ENCODE peak calls at places on chromosome 12, in six cellular contexts. J is heart left ventricle, W is transverse colon, I is fibroblast of mammary gland, P is adipocyte, E is GM23338. X is an unnamed sample.

GRCh38 chr12:106227641-106228319 is 20.0 kb downstream of the CKAP4 start:
- DNase-seq in I (peak), P (peak), W (peak), E (no peak), J (no peak), X (no peak)

GRCh38 chr12:89574736-89575208 is 48.9 kb upstream of the POC1B start:
- DNase-seq in I (peak), E (peak), P (peak), W (no peak), J (peak), X (no peak)

GRCh38 chr12:26229910-26230309 is 34.5 kb downstream of the SSPN start:
- DNase-seq in W (no peak), E (no peak), J (no peak), I (peak), P (no peak), X (no peak)

GRCh38 chr12:63404611-63405010 is 253.6 kb upstream of the AVPR1A start:
- DNase-seq in E (no peak), I (no peak), J (no peak), W (no peak), P (no peak), X (no peak)

GRCh38 chr12:34219046-34219770 is 196.9 kb downstream of the ALG10 start:
- DNase-seq in E (peak), W (no peak), P (no peak), J (no peak), I (peak), X (no peak)

GRCh38 chr12:11836964-11837286 is 187.5 kb downstream of the ETV6 start:
- DNase-seq in P (no peak), I (no peak), E (no peak), J (no peak), W (no peak), X (no peak)

GRCh38 chr12:122067966-122068365 is 10.6 kb upstream of the MLXIP start:
- DNase-seq in J (no peak), P (peak), W (peak), I (peak), E (no peak), X (no peak)

GRCh38 chr12:88391556-88391955 is 188.7 kb downstream of the KITLG start:
- DNase-seq in J (no peak), E (no peak), I (peak), W (no peak), P (peak), X (no peak)

GRCh38 chr12:3882896-3883564 is 9.8 kb upstream of the PARP11 start:
- DNase-seq in E (peak), J (no peak), P (no peak), I (peak), W (no peak), X (no peak)

GRCh38 chr12:48779869-48780268 is 9.0 kb downstream of the ADCY6 start:
- DNase-seq in J (peak), E (no peak), W (no peak), P (peak), I (peak), X (no peak)

GRCh38 chr12:68771223-68771925 is 25.4 kb downstream of the SLC35E3 start:
- DNase-seq in E (no peak), W (no peak), P (no peak), J (no peak), I (no peak), X (no peak)

GRCh38 chr12:133130808-133131128 is 341 bp downstream of the ZNF10 start:
- DNase-seq in J (peak), I (no peak), E (no peak), P (peak), W (peak), X (peak)

GRCh38 chr12:4539167-4539870 is 629 bp downstream of the RAD51AP1 start:
- DNase-seq in E (no peak), J (no peak), W (no peak), I (peak), P (no peak), X (no peak)

GRCh38 chr12:3959799-3960560 is 86.8 kb upstream of the PARP11 start:
- DNase-seq in P (no peak), J (peak), I (no peak), E (no peak), W (no peak), X (peak)

GRCh38 chr12:106364261-106364660 is 6.7 kb downstream of the POLR3B start:
- DNase-seq in I (no peak), E (no peak), P (no peak), J (no peak), W (no peak), X (no peak)

DNA sequence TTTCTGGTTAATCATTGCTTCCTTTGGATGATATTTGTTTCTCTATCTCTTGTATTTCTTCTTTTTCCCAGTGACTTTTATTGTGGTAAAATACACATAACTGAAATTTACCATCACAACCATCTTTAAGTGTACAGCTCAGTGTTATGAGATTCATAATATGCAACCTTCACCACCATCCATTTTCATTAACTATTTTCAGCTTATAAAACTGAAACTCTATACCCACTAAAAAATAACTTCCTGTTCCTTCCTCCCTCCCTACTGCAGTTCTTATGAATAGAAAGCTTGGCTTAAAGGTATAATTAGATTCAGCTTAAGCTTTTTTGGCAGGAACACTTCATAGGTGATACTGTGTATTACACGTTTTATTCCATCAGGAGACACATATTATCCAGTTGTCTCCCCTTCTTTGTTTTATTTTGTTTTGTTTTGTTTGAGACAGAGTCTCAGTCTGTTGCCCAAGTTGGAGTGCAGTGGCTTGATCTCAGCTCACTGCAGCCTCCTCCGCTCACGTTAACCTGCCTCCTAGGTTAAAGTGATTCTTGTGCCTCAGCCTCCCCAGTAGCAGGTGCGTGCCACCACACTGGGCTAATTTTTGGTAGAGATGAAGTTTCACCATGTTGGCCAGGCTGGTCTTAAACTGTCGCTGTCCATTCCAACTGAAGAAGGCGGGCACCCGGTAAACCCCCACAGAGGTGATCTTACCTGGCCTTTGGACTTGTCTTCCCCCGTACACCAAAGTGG is 45.1 kb downstream of the NOPCHAP1 start:
- DNase-seq in J (no peak), P (no peak), I (no peak), W (no peak), E (no peak), X (no peak)
- H3K4me3 ChIP-seq in J (no peak), P (no peak), I (no peak), W (no peak), E (no peak), X (no peak)

DNA sequence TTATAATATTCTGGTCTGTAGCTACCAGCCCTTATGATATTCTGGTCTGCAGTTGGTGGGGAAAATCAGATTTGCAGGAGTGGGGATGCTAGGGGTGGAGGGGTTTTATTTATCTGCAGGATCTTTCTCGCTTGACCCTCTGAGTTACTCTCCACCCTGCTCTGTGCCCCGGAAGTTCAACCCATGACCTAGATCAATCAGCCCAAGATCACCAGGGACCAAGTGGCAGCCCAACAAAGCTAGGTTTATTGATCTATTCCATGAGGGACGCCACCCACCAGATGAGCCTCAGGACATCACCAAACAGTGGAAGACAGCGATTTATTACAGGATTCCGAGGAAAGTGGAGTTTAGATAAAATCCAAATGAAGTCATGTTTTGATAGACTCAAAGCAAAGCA is 25.8 kb upstream of the C12orf76 start:
- DNase-seq in I (no peak), W (no peak), P (no peak), E (no peak), J (no peak), X (no peak)
- H3K4me3 ChIP-seq in I (no peak), W (no peak), P (no peak), E (no peak), J (no peak), X (no peak)

GRCh38 chr12:84038241-84038640 is 874.4 kb downstream of the SLC6A15 start:
- DNase-seq in E (peak), J (no peak), I (no peak), W (no peak), P (no peak), X (no peak)

GRCh38 chr12:84046869-84047268 is 865.7 kb downstream of the SLC6A15 start:
- DNase-seq in W (no peak), E (no peak), J (no peak), I (peak), P (no peak), X (no peak)

GRCh38 chr12:84043355-84043754 is 869.2 kb downstream of the SLC6A15 start:
- DNase-seq in W (no peak), P (no peak), E (no peak), I (no peak), J (no peak), X (no peak)
- H3K4me3 ChIP-seq in W (no peak), P (no peak), E (no peak), I (no peak), J (no peak), X (no peak)

GRCh38 chr12:108634225-108634795 is 616 bp upstream of the SELPLG start:
- DNase-seq in I (no peak), E (no peak), W (peak), J (no peak), P (no peak), X (no peak)
- H3K4me3 ChIP-seq in I (no peak), E (no peak), W (no peak), J (no peak), P (no peak), X (no peak)

X was measured in breast epithelium.